ENCODE peak calls at places on chromosomes 12 and 14, in four cellular contexts. X is GM12891, D is K562, O is GM12878. M is an unnamed sample.

GRCh38 chr12:132170094-132170636 is 25.9 kb downstream of the NOC4L start:
- DNase-seq in X (no peak), D (no peak), O (no peak), M (no peak)

GRCh38 chr12:122965851-122966742 is at the start of gene ABCB9:
- DNase-seq in X (peak), D (peak), O (no peak), M (peak)

GRCh38 chr12:96218989-96219678 is 25.0 kb downstream of the ELK3 start:
- DNase-seq in X (no peak), D (no peak), O (no peak), M (no peak)

GRCh38 chr12:131640436-131640969 is 70.4 kb upstream of the SFSWAP start:
- DNase-seq in X (no peak), D (no peak), O (no peak), M (no peak)

GRCh38 chr14:104128981-104129380 is 9.4 kb upstream of the KIF26A start:
- DNase-seq in X (no peak), D (no peak), O (no peak), M (no peak)

GRCh38 chr12:5097786-5098185 is 54.1 kb downstream of the KCNA5 start:
- DNase-seq in X (no peak), D (no peak), O (no peak), M (no peak)

GRCh38 chr12:27534060-27534764 is 10.2 kb downstream of the PPFIBP1 start:
- DNase-seq in X (no peak), D (no peak), O (peak), M (no peak)

GRCh38 chr12:101375573-101375972 is 32.0 kb downstream of the ARL1 start:
- DNase-seq in X (no peak), D (no peak), O (no peak), M (no peak)

GRCh38 chr12:46292754-46293402 is 24.0 kb upstream of the SLC38A1 start:
- DNase-seq in X (no peak), D (no peak), O (no peak), M (no peak)

GRCh38 chr12:67772276-67773169 is 124.0 kb downstream of the DYRK2 start:
- DNase-seq in X (no peak), D (no peak), O (no peak), M (no peak)

GRCh38 chr14:61145258-61145902 is 135.8 kb downstream of the TMEM30B start:
- DNase-seq in X (no peak), D (no peak), O (no peak), M (no peak)

GRCh38 chr12:86627001-86627400 is 370.8 kb upstream of the MGAT4C start:
- DNase-seq in X (no peak), D (no peak), O (no peak), M (no peak)

GRCh38 chr12:125163148-125163547 is 97.9 kb downstream of the AACS start:
- DNase-seq in X (no peak), D (no peak), O (no peak), M (no peak)

GRCh38 chr12:31868980-31869379 is 90.2 kb upstream of the RESF1 start:
- DNase-seq in X (no peak), D (no peak), O (no peak), M (no peak)

GRCh38 chr12:109581856-109582255 is 8.3 kb downstream of the MVK start:
- DNase-seq in X (no peak), D (no peak), O (no peak), M (no peak)

GRCh38 chr12:89988156-89988555 is 279.5 kb upstream of the ATP2B1 start:
- DNase-seq in X (no peak), D (no peak), O (no peak), M (no peak)

GRCh38 chr14:89243286-89243685 is 173.7 kb downstream of the FOXN3 start:
- DNase-seq in X (no peak), D (no peak), O (no peak), M (no peak)

GRCh38 chr14:51327376-51327775 is 87.3 kb downstream of the TMX1 start:
- DNase-seq in X (no peak), D (no peak), O (no peak), M (no peak)

GRCh38 chr14:63308723-63309317 is 9.9 kb downstream of the GPHB5 start:
- DNase-seq in X (no peak), D (peak), O (no peak), M (no peak)

GRCh38 chr12:122081697-122082221 is 3.2 kb downstream of the MLXIP start:
- DNase-seq in X (no peak), D (no peak), O (peak), M (peak)

GRCh38 chr14:75205586-75205985 is 29.2 kb upstream of the TMED10 start:
- DNase-seq in X (no peak), D (no peak), O (no peak), M (peak)

GRCh38 chr12:83161451-83161850 is 474.7 kb downstream of the TMTC2 start:
- DNase-seq in X (no peak), D (no peak), O (no peak), M (no peak)

GRCh38 chr12:38823743-38824142 is 81.6 kb downstream of the CPNE8 start:
- DNase-seq in X (no peak), D (no peak), O (no peak), M (no peak)

GRCh38 chr12:263574-263973 is 938 bp upstream of the SLC6A13 start:
- DNase-seq in X (no peak), D (no peak), O (no peak), M (no peak)

GRCh38 chr12:105226219-105226618 is 9.8 kb downstream of the APPL2 start:
- DNase-seq in X (peak), D (peak), O (no peak), M (no peak)

GRCh38 chr14:74683406-74683805 is 29.5 kb downstream of the AREL1 start:
- DNase-seq in X (no peak), D (no peak), O (no peak), M (no peak)

GRCh38 chr12:57238854-57239554 is 9.5 kb downstream of the SHMT2 start:
- DNase-seq in X (peak), D (peak), O (no peak), M (peak)

GRCh38 chr14:73324536-73324932 is 87.2 kb downstream of the PAPLN start:
- DNase-seq in X (no peak), D (no peak), O (no peak), M (no peak)

GRCh38 chr12:2190085-2190484 is 137.3 kb downstream of the CACNA1C start:
- DNase-seq in X (no peak), D (no peak), O (no peak), M (no peak)

GRCh38 chr12:117875652-117876491 is 92.9 kb downstream of the KSR2 start:
- DNase-seq in X (peak), D (peak), O (no peak), M (no peak)

GRCh38 chr14:56199095-56199975 is 81.1 kb downstream of the PELI2 start:
- DNase-seq in X (no peak), D (peak), O (peak), M (peak)

GRCh38 chr12:131783915-131784541 is 44.2 kb upstream of the MMP17 start:
- DNase-seq in X (no peak), D (peak), O (peak), M (peak)

GRCh38 chr12:131041216-131041967 is 87.7 kb downstream of the ADGRD1 start:
- DNase-seq in X (no peak), D (no peak), O (no peak), M (no peak)

GRCh38 chr12:67826946-67827719 is 162.1 kb upstream of the IFNG-AS1 start:
- DNase-seq in X (no peak), D (no peak), O (no peak), M (no peak)

GRCh38 chr12:39972119-39972518 is 133.8 kb downstream of the SLC2A13 start:
- DNase-seq in X (no peak), D (peak), O (no peak), M (peak)

GRCh38 chr14:67722293-67722692 is 20.6 kb downstream of the RDH12 start:
- DNase-seq in X (no peak), D (no peak), O (no peak), M (no peak)

GRCh38 chr12:62256408-62257079 is 3.7 kb upstream of the USP15 start:
- DNase-seq in X (no peak), D (peak), O (no peak), M (peak)

DNA sequence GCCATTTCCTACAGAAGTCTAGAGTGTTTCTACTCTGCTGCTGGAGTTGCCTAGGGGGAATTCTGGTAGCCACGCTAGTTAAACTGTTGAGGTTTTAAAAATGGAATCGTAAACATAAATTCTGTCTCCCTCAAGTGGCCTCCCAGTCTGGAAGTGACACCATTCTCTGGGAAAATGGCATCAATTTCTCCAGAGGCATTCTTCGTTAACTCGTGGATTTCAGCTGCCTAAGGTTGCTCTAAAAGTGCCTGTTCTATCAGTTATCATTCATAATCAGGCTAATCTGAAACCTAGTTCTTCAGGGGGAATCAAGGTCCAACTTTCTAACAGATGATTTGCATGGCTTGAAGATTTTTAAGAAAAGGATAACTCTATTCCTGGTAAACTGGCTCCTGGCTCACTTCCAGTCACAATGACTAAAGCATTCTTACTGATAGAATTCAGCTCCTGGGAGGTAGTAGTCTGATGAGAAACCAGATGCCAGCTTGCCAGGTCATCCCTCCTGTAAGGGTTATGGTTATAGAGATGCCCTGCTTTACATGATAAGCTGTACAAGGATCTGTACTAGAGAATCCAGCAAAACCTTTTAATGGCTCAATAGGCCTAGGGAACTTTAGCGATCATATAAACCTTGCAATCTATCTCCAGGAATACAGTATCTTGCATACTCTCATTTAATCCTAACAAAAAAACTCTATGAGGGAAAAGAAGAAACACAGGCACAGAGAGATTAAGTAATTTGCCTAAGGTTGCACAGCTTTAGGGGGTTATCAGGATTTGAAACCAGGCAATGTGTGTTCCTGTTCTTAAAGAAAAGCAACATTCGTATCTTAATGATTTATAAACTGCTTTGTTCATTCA is 1.5 kb downstream of the L3HYPDH start:
- DNase-seq in X (no peak), D (peak), O (no peak), M (no peak)
- TF ChIP-seq SPI1 in X (no peak), D (no peak), O (no peak), M (no peak)

GRCh38 chr12:49975370-49975761 is 2.6 kb downstream of the AQP6 start:
- DNase-seq in X (no peak), D (peak), O (no peak), M (no peak)
- TF ChIP-seq SPI1 in X (no peak), D (no peak), O (no peak), M (no peak)

DNA sequence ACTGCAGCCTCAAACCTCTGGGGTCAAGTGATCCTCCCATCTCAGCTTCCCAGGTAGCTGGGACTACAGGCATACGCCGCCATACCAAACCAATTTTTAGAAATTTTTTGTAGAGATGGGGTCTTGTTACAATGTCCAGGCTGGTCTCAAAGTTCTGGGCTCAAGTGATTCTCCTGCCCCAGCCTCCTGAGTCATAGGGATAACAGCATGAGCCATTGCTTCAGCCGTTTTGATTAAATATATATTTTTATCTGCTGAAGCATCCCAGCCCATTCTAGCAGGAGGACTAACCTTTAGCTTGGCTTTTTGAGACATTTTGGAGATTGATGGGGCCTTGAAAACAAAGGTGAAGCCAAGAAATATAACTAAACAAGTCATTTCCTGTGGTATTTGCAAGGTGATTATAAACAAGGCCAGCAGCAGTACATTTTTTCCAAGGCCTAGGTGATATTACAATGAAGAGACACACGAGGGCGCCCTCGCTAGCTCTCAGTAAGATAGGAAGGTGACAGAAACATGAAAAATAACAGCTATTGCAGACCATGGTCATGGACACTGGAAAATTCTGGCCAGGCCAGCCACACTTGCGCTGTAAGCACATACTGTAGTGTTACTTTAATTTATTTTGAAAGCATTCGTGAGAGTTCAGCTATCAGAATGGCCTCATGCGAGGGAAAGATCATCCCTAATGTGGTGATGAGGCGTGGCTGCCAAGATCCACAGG is 63.4 kb downstream of the DGLUCY start:
- DNase-seq in X (peak), D (peak), O (peak), M (peak)
- TF ChIP-seq SPI1 in X (no peak), D (no peak), O (no peak), M (no peak)

GRCh38 chr14:77339407-77339806 is 18.6 kb downstream of the GSTZ1 start:
- DNase-seq in X (no peak), D (no peak), O (no peak), M (no peak)
- TF ChIP-seq SPI1 in X (no peak), D (no peak), O (no peak), M (no peak)

DNA sequence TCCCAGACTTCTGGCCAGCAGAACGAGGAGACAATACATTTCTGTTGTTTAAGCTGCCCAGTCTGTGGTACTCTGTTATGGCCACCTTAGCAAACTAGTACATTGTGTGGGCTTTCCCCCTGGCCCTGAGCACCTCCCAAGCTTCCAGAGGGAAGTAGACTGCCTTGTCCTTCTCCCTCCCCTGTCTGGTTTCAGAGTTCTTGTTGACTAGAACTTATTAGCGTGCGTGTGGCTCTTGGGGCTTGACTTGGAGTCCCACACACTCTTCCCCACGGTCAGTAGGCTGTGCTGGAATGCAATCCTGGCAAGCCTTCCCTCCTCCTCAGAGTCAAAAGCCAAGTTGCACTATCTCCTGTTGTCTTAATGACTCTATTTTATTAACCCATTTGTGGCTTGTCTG is 27.7 kb downstream of the FBLN5 start:
- DNase-seq in X (no peak), D (no peak), O (no peak), M (no peak)
- TF ChIP-seq SPI1 in X (no peak), D (no peak), O (no peak), M (no peak)

M was measured in HL-60.